ENCODE peak calls at places on chromosomes 1 and 21, in six cellular contexts. F, Q, G, O, R and T are unnamed samples.

GRCh38 chr1:46532498-46533178 is 18.8 kb downstream of the KNCN start:
- DNase-seq in G (peak), O (peak), F (peak), R (peak), Q (peak), T (peak)

GRCh38 chr1:168419746-168420145 is 124.1 kb downstream of the XCL2 start:
- DNase-seq in Q (no peak), F (peak), O (no peak), R (no peak), G (no peak), T (peak)

GRCh38 chr1:207051615-207051943 is 571 bp upstream of the YOD1 start:
- DNase-seq in G (no peak), Q (no peak), F (no peak), O (no peak), R (no peak), T (no peak)

GRCh38 chr1:231867607-231868006 is 241.0 kb downstream of the DISC1 start:
- DNase-seq in O (peak), Q (peak), R (no peak), G (no peak), F (no peak), T (no peak)

GRCh38 chr1:12851779-12852178 is 3.3 kb upstream of the HNRNPCL1 start:
- DNase-seq in G (no peak), O (no peak), F (peak), Q (no peak), R (no peak), T (no peak)

GRCh38 chr1:160863422-160864131 is 890 bp upstream of the CD244 start:
- DNase-seq in F (no peak), Q (no peak), O (no peak), R (no peak), G (no peak), T (no peak)

GRCh38 chr21:26948194-26948593 is 18.7 kb downstream of the ADAMTS5 start:
- DNase-seq in F (no peak), G (no peak), R (no peak), Q (no peak), O (peak), T (no peak)

GRCh38 chr1:191913234-191913948 is 244.9 kb upstream of the RGS18 start:
- DNase-seq in Q (no peak), F (no peak), R (no peak), O (no peak), G (no peak), T (no peak)

GRCh38 chr1:92459871-92460320 is 26.8 kb downstream of the GFI1 start:
- DNase-seq in Q (no peak), F (no peak), R (no peak), O (no peak), G (no peak), T (no peak)

GRCh38 chr21:25313891-25314646 is 293.2 kb downstream of the MRPL39 start:
- DNase-seq in F (peak), Q (peak), G (no peak), O (no peak), R (no peak), T (no peak)

GRCh38 chr1:78840447-78841251 is 165.9 kb downstream of the ADGRL4 start:
- DNase-seq in R (peak), O (peak), F (peak), Q (peak), G (no peak), T (peak)

GRCh38 chr1:42937836-42938595 is 20.7 kb downstream of the SLC2A1 start:
- DNase-seq in R (no peak), F (no peak), G (no peak), Q (no peak), O (no peak), T (no peak)

GRCh38 chr21:42495765-42496119 is 282 bp downstream of the RSPH1 start:
- DNase-seq in G (no peak), F (peak), Q (peak), O (peak), R (no peak), T (no peak)

GRCh38 chr1:155006601-155007101 is 4.0 kb downstream of the ZBTB7B start:
- DNase-seq in F (peak), Q (peak), G (no peak), O (no peak), R (no peak), T (peak)

GRCh38 chr1:219123041-219123440 is 50.6 kb upstream of the LYPLAL1 start:
- DNase-seq in O (no peak), Q (peak), G (no peak), F (peak), R (no peak), T (peak)

GRCh38 chr1:62325076-62325475 is 5.8 kb upstream of the KANK4 start:
- DNase-seq in O (no peak), G (no peak), Q (peak), F (peak), R (no peak), T (peak)

GRCh38 chr1:100879422-100879821 is 15.2 kb downstream of the EXTL2 start:
- DNase-seq in R (no peak), G (no peak), F (no peak), O (peak), Q (peak), T (no peak)

GRCh38 chr1:94009304-94009703 is 100.1 kb upstream of the GCLM start:
- DNase-seq in O (no peak), G (no peak), Q (no peak), F (no peak), R (no peak), T (peak)

GRCh38 chr1:247077768-247078314 is 770 bp downstream of the ZNF670 start:
- DNase-seq in O (no peak), R (no peak), G (no peak), F (peak), Q (peak), T (no peak)

GRCh38 chr1:246875041-246876026 is 56.4 kb downstream of the AHCTF1 start:
- DNase-seq in O (peak), G (no peak), F (peak), Q (peak), R (no peak), T (peak)

GRCh38 chr1:85502625-85503083 is 37.7 kb upstream of the DDAH1 start:
- DNase-seq in F (peak), Q (peak), R (peak), G (peak), O (peak), T (peak)

GRCh38 chr1:116377564-116378529 is 4.8 kb downstream of the ATP1A1 start:
- DNase-seq in Q (peak), F (peak), R (no peak), G (no peak), O (peak), T (no peak)

GRCh38 chr1:162077900-162078299 is 8.4 kb downstream of the NOS1AP start:
- DNase-seq in O (no peak), R (no peak), Q (no peak), F (no peak), G (no peak), T (no peak)

GRCh38 chr1:67524143-67525052 is 94.2 kb upstream of the SERBP1 start:
- DNase-seq in Q (no peak), F (peak), G (no peak), R (no peak), O (no peak), T (peak)

GRCh38 chr1:168373869-168374268 is 93.2 kb downstream of the TBX19 start:
- DNase-seq in Q (no peak), G (no peak), R (no peak), O (no peak), F (peak), T (no peak)

GRCh38 chr1:161864577-161864976 is 98.5 kb downstream of the ATF6 start:
- DNase-seq in R (no peak), O (peak), F (peak), Q (peak), G (no peak), T (no peak)

GRCh38 chr1:243325305-243325890 is 69.6 kb downstream of the SDCCAG8 start:
- DNase-seq in G (peak), R (peak), F (peak), O (peak), Q (peak), T (peak)

GRCh38 chr1:52007228-52008073 is 17.0 kb upstream of the RAB3B start:
- DNase-seq in Q (no peak), F (peak), R (no peak), O (no peak), G (no peak), T (peak)

GRCh38 chr1:149986486-149987296 is 23.8 kb downstream of the OTUD7B start:
- DNase-seq in G (no peak), R (no peak), Q (peak), F (peak), O (peak), T (peak)

GRCh38 chr1:94737124-94737998 is 82.8 kb upstream of the SLC44A3 start:
- DNase-seq in O (peak), F (peak), G (no peak), Q (peak), R (no peak), T (no peak)

GRCh38 chr1:119783354-119784126 is 14.8 kb upstream of the HMGCS2 start:
- DNase-seq in O (peak), R (no peak), F (peak), Q (peak), G (no peak), T (no peak)

DNA sequence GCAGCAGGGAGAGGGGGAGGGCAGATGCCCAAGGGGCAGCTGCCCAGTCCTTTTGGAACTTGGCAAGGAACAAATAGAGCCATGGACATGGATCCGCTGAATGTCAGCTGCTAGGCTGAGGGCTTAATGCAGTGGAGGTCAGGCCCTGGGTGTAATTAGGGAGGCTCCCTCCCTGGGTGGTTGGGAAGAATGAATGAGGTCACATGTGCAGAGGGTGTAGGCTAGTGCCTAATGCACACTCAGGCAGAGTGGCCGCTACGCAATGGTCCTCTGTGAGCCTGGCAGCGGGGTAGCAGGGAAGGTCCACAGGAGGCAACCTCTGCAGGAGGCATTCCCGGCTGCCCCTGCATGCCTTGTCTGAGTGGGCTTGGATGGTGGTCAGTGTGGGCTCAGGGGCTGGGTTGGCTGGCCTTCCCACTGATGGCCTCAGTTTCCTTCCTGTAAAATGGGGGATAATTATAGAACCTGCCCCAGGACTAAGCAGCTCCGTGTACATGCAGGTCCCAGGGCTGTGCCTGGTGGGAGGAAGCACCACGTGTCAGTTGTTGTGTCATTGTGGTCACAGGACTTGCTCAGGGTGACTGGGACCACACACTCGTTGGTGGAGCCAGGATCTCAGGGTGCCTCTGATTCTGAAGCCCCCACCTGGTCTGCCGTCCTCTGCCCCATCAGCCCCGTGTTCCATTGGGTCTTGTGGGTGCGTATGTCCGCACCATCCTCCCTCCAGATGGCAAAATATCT is 81.6 kb upstream of the ACTL8 start:
- DNase-seq in G (no peak), R (no peak), O (no peak), Q (no peak), F (peak), T (no peak)
- H3K9ac ChIP-seq in G (no peak), R (no peak), O (no peak), Q (no peak), F (no peak), T (no peak)

GRCh38 chr1:41730806-41731205 is 187.9 kb downstream of the HIVEP3 start:
- DNase-seq in G (no peak), R (no peak), Q (no peak), O (no peak), F (no peak), T (no peak)
- H3K9ac ChIP-seq in G (no peak), R (no peak), Q (no peak), O (no peak), F (no peak), T (no peak)

GRCh38 chr1:25641329-25641725 is 24.7 kb downstream of the MAN1C1 start:
- DNase-seq in R (no peak), F (no peak), G (no peak), O (no peak), Q (no peak), T (no peak)
- H3K9ac ChIP-seq in R (no peak), F (no peak), G (peak), O (no peak), Q (no peak), T (no peak)

GRCh38 chr1:41357451-41358151 is 3.6 kb upstream of the FOXO6 start:
- DNase-seq in F (no peak), Q (no peak), G (no peak), R (no peak), O (no peak), T (peak)
- H3K9ac ChIP-seq in F (no peak), Q (no peak), G (no peak), R (no peak), O (no peak), T (no peak)

GRCh38 chr1:26827205-26827604 is 717 bp downstream of the ZDHHC18 start:
- DNase-seq in Q (no peak), O (no peak), F (no peak), G (no peak), R (no peak), T (no peak)
- H3K9ac ChIP-seq in Q (peak), O (peak), F (peak), G (peak), R (peak), T (peak)

GRCh38 chr1:172254521-172255222 is 165.8 kb upstream of the C1orf105 start:
- DNase-seq in G (peak), O (peak), F (peak), R (no peak), Q (peak), T (peak)

GRCh38 chr1:172252296-172252695 is 168.2 kb upstream of the C1orf105 start:
- DNase-seq in R (no peak), G (no peak), F (peak), Q (no peak), O (no peak), T (no peak)

GRCh38 chr1:172252925-172253324 is 167.6 kb upstream of the C1orf105 start:
- DNase-seq in Q (no peak), F (no peak), O (no peak), R (no peak), G (no peak), T (no peak)

GRCh38 chr1:172255223-172255560 is 165.3 kb upstream of the C1orf105 start:
- DNase-seq in Q (no peak), R (no peak), O (no peak), F (no peak), G (peak), T (peak)
- H3K9ac ChIP-seq in Q (no peak), R (no peak), O (peak), F (peak), G (no peak), T (no peak)

DNA sequence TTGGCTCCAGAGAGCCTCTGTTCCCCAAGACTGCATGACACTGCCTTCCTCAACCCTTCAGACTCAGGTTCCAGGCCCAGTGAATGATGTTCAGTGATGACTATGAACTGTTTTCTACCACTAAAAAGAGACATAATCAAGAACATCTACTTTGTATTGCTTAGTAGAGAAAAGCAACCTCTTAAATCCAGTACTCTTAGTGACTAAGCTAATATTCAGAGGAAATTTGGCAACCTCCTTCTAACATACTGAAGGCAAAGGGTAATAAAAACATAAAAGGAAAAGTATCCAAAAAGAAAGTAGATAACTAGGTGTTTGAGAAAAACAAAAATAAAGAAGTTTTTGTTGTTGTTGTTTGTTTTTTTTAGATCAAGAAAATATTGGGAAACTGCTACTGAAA is 153.3 kb upstream of the RUNX1 start:
- DNase-seq in Q (peak), R (no peak), F (peak), G (no peak), O (peak), T (no peak)
- H3K9ac ChIP-seq in Q (no peak), R (no peak), F (peak), G (no peak), O (peak), T (no peak)

GRCh38 chr21:44869860-44870747 is 3.4 kb downstream of the PTTG1IP start:
- DNase-seq in O (peak), Q (peak), R (no peak), F (peak), G (no peak), T (peak)
- H3K9ac ChIP-seq in O (peak), Q (peak), R (no peak), F (peak), G (no peak), T (peak)

GRCh38 chr1:40384413-40384762 is 10.9 kb downstream of the SMAP2 start:
- DNase-seq in F (no peak), G (peak), R (no peak), Q (no peak), O (no peak), T (no peak)
- H3K9ac ChIP-seq in F (no peak), G (peak), R (no peak), Q (no peak), O (peak), T (no peak)